ENCODE peak calls at places on chromosomes 2 and 18, in four cellular contexts. D is H1, I is K562, U is HepG2. V is an unnamed sample.

GRCh38 chr2:96685592-96686459 is 43.3 kb downstream of the FER1L5 start:
- DNase-seq in U (peak; percentile 74), D (no peak), I (peak; percentile 52), V (no peak)

GRCh38 chr2:236947294-236947693 is 138.4 kb upstream of the COPS8 start:
- DNase-seq in D (no peak), U (no peak), I (no peak), V (no peak)

GRCh38 chr18:38539871-38540270 is 974.3 kb upstream of the CELF4 start:
- DNase-seq in D (no peak), U (no peak), I (no peak), V (no peak)

GRCh38 chr2:164891460-164891859 is 49.8 kb upstream of the COBLL1 start:
- DNase-seq in I (no peak), D (no peak), U (no peak), V (no peak)

GRCh38 chr18:57223160-57223870 is 76.4 kb downstream of the BOD1L2 start:
- DNase-seq in D (no peak), I (no peak), U (no peak), V (no peak)

GRCh38 chr2:228549390-228550007 is 368.0 kb upstream of the SPHKAP start:
- DNase-seq in I (no peak), D (no peak), U (no peak), V (no peak)

GRCh38 chr2:71788186-71788525 is 334.8 kb downstream of the DYSF start:
- DNase-seq in D (no peak), U (no peak), I (no peak), V (no peak)

GRCh38 chr18:5894613-5895299 is 566 bp downstream of the TMEM200C start:
- DNase-seq in D (no peak), U (no peak), I (no peak), V (no peak)

GRCh38 chr2:45368792-45369191 is 242.3 kb downstream of the SRBD1 start:
- DNase-seq in D (no peak), U (no peak), I (no peak), V (no peak)

GRCh38 chr2:118882693-118883336 is 35.4 kb upstream of the EN1 start:
- DNase-seq in U (peak; percentile 59), D (no peak), I (peak; percentile 59), V (peak; percentile 34)

GRCh38 chr2:227570615-227571014 is 28.1 kb upstream of the SCYGR2 start:
- DNase-seq in U (no peak), D (no peak), I (no peak), V (no peak)

GRCh38 chr2:74708883-74709282 is 54.8 kb downstream of the SEMA4F start:
- DNase-seq in D (no peak), I (no peak), U (peak; percentile 35), V (no peak)

GRCh38 chr2:71929482-71929772 is 218.2 kb downstream of the CYP26B1 start:
- DNase-seq in U (no peak), D (no peak), I (no peak), V (no peak)

GRCh38 chr2:108148555-108148954 is 91.2 kb upstream of the SULT1C3 start:
- DNase-seq in I (no peak), U (no peak), D (no peak), V (no peak)

DNA sequence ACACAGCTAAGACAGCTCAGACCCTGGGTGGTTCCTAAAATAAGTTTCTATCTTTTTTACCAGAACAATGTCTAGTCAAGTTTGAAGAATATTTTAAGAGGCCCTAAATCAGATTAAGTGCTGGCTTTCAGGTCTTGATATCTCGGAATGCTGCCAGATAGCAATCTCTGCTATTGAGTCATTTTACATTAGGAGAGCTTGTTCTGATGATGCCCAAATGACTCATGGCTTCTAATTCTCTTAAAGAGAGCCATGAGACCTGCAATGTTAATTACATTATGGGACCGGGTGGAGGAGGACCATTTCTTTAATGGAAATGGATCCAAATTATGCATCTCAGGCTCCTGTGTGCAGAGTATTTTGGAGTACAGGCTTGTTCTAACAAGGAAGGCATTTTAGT is 94.2 kb upstream of the SULT1C3 start:
- DNase-seq in U (no peak), D (no peak), I (no peak), V (no peak)
- TF ChIP-seq KDM1A in U (no peak), D (no peak), I (no peak), V (no peak)

GRCh38 chr18:45403341-45404049 is 211.8 kb upstream of the SLC14A2 start:
- DNase-seq in U (no peak), I (no peak), D (no peak), V (no peak)
- TF ChIP-seq KDM1A in U (no peak), I (no peak), D (no peak), V (no peak)

GRCh38 chr2:205704101-205704741 is 21.9 kb downstream of the NRP2 start:
- DNase-seq in D (no peak), U (peak; percentile 65), I (no peak), V (no peak)
- TF ChIP-seq KDM1A in D (no peak), U (no peak), I (no peak), V (no peak)

GRCh38 chr18:50727721-50728470 is 91.9 kb downstream of the MRO start:
- DNase-seq in I (no peak), D (no peak), U (no peak), V (no peak)

GRCh38 chr18:50724631-50725235 is 95.1 kb downstream of the MRO start:
- DNase-seq in I (no peak), D (no peak), U (no peak), V (no peak)

GRCh38 chr18:50729986-50730385 is 89.8 kb downstream of the MRO start:
- DNase-seq in U (no peak), D (no peak), I (no peak), V (no peak)

GRCh38 chr18:50729326-50729725 is 90.5 kb downstream of the MRO start:
- DNase-seq in I (no peak), D (no peak), U (no peak), V (no peak)

DNA sequence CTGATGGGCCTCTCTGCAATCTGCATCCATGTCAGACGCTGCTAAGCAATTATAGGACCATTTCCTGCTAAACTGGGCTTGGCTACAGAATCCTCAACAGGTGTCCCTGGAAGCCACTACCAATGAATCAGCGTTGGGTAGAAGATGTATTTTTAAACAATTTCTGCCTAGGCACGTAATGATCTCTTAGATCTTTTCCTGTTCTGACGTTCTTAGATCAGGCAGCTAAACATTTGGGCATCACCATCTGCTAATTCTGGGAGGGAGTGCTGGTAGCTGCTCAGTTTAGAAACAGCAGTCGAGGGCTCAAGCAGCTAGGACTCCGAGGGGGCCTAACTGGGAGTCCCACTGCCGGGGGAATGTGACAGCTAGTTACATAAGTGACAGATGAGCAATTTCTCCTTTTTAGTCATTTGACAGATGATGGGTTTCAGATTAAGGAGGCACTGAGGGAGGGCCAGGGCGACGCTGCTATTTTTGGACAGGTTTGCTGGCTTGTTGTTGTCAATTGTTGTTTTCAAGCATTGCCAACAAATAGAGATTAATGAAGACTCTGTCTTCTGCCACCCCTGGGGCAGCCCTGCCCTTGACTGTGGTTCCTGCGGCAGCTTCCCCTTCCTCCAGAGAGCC is 92.7 kb downstream of the MRO start:
- DNase-seq in D (no peak), I (no peak), U (no peak), V (no peak)
- TF ChIP-seq KDM1A in D (no peak), I (no peak), U (no peak), V (no peak)

DNA sequence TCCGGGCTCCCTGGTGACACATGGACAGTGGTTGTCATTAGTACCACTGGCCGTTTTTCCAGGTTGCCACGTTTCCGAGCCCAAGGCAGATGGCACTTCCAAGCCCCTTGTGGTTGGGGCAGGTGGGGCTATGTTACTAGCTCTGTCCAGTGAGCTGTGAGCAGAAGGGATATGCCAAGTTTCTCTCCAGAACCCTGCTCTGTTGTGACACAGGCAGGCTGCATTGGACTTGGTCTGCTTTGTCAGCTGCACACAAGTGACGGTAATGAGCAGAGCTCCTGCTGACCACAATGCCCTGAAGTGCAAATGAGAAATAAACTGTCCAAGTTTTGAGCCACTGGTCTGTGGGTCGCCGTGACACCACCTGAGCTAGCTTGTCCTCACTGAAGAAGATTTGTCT is 118.8 kb downstream of the GYPC start:
- DNase-seq in D (no peak), U (no peak), I (no peak), V (no peak)
- TF ChIP-seq KDM1A in D (no peak), U (no peak), I (no peak), V (no peak)